ENCODE peak calls at places on chromosome 14, in nine cellular contexts. One of them, this sample, is unnamed.

GRCh38 chr14:84591827-84592540 is 938.0 kb upstream of the FLRT2 start:
- DNase-seq in heart left ventricle: no peak
- DNase-seq in transverse colon: no peak
- DNase-seq in prostate gland: no peak
- DNase-seq in ovary: no peak
- DNase-seq in A549: no peak
- DNase-seq in lower leg skin: no peak
- DNase-seq in sigmoid colon: no peak
- DNase-seq in GM12878: no peak
- DNase-seq in this sample: no peak

GRCh38 chr14:69010632-69011031 is 31.5 kb upstream of the ACTN1 start:
- DNase-seq in lower leg skin: no peak
- DNase-seq in prostate gland: no peak
- DNase-seq in sigmoid colon: no peak
- DNase-seq in transverse colon: peak; percentile 25
- DNase-seq in A549: peak; percentile 31
- DNase-seq in heart left ventricle: no peak
- DNase-seq in GM12878: no peak
- DNase-seq in ovary: no peak
- DNase-seq in this sample: no peak

GRCh38 chr14:81200041-81200440 is 20.7 kb downstream of the GTF2A1 start:
- DNase-seq in prostate gland: no peak
- DNase-seq in sigmoid colon: no peak
- DNase-seq in lower leg skin: no peak
- DNase-seq in heart left ventricle: no peak
- DNase-seq in ovary: no peak
- DNase-seq in transverse colon: no peak
- DNase-seq in A549: no peak
- DNase-seq in GM12878: no peak
- DNase-seq in this sample: no peak

GRCh38 chr14:68911594-68912227 is 67.4 kb downstream of the ACTN1 start:
- DNase-seq in heart left ventricle: peak; percentile 66
- DNase-seq in sigmoid colon: peak; percentile 91
- DNase-seq in GM12878: no peak
- DNase-seq in transverse colon: peak; percentile 78
- DNase-seq in prostate gland: peak; percentile 66
- DNase-seq in A549: peak; percentile 78
- DNase-seq in lower leg skin: peak; percentile 94
- DNase-seq in ovary: peak; percentile 77
- DNase-seq in this sample: peak; percentile 72

GRCh38 chr14:37709419-37710195 is 114.2 kb downstream of the TTC6 start:
- DNase-seq in ovary: no peak
- DNase-seq in GM12878: no peak
- DNase-seq in transverse colon: no peak
- DNase-seq in heart left ventricle: no peak
- DNase-seq in sigmoid colon: no peak
- DNase-seq in A549: peak; percentile 23
- DNase-seq in lower leg skin: no peak
- DNase-seq in prostate gland: no peak
- DNase-seq in this sample: peak; percentile 2

GRCh38 chr14:103808403-103809001 is 38.9 kb downstream of the PPP1R13B start:
- DNase-seq in prostate gland: peak; percentile 86
- DNase-seq in ovary: peak; percentile 84
- DNase-seq in heart left ventricle: peak; percentile 81
- DNase-seq in GM12878: no peak
- DNase-seq in A549: peak; percentile 70
- DNase-seq in sigmoid colon: peak; percentile 87
- DNase-seq in transverse colon: peak; percentile 78
- DNase-seq in lower leg skin: peak; percentile 93
- DNase-seq in this sample: peak; percentile 83

GRCh38 chr14:90136904-90137303 is 75.1 kb downstream of the KCNK13 start:
- DNase-seq in prostate gland: no peak
- DNase-seq in sigmoid colon: no peak
- DNase-seq in GM12878: no peak
- DNase-seq in ovary: no peak
- DNase-seq in lower leg skin: no peak
- DNase-seq in heart left ventricle: no peak
- DNase-seq in A549: no peak
- DNase-seq in transverse colon: no peak
- DNase-seq in this sample: no peak

GRCh38 chr14:43540948-43541347 is 966.1 kb downstream of the FSCB start:
- DNase-seq in heart left ventricle: no peak
- DNase-seq in prostate gland: no peak
- DNase-seq in lower leg skin: no peak
- DNase-seq in sigmoid colon: no peak
- DNase-seq in GM12878: no peak
- DNase-seq in A549: peak; percentile 54
- DNase-seq in transverse colon: no peak
- DNase-seq in ovary: no peak
- DNase-seq in this sample: peak; percentile 25

GRCh38 chr14:64467131-64467530 is 1.8 kb downstream of the AKAP5 start:
- DNase-seq in ovary: no peak
- DNase-seq in sigmoid colon: no peak
- DNase-seq in GM12878: no peak
- DNase-seq in prostate gland: no peak
- DNase-seq in heart left ventricle: no peak
- DNase-seq in transverse colon: no peak
- DNase-seq in lower leg skin: no peak
- DNase-seq in A549: no peak
- DNase-seq in this sample: peak; percentile 21

GRCh38 chr14:75539562-75540478 is 17.6 kb downstream of the BATF start:
- DNase-seq in A549: no peak
- DNase-seq in transverse colon: no peak
- DNase-seq in prostate gland: no peak
- DNase-seq in lower leg skin: no peak
- DNase-seq in GM12878: no peak
- DNase-seq in ovary: no peak
- DNase-seq in heart left ventricle: no peak
- DNase-seq in sigmoid colon: no peak
- DNase-seq in this sample: no peak

GRCh38 chr14:36944307-36945010 is 227.9 kb downstream of the SLC25A21 start:
- DNase-seq in transverse colon: no peak
- DNase-seq in lower leg skin: no peak
- DNase-seq in sigmoid colon: no peak
- DNase-seq in A549: peak; percentile 22
- DNase-seq in prostate gland: no peak
- DNase-seq in GM12878: no peak
- DNase-seq in ovary: no peak
- DNase-seq in heart left ventricle: no peak
- DNase-seq in this sample: no peak

GRCh38 chr14:59918824-59919581 is 941 bp upstream of the LRRC9 start:
- DNase-seq in GM12878: no peak
- DNase-seq in heart left ventricle: no peak
- DNase-seq in A549: peak; percentile 35
- DNase-seq in prostate gland: peak; percentile 17
- DNase-seq in transverse colon: peak; percentile 12
- DNase-seq in lower leg skin: no peak
- DNase-seq in ovary: no peak
- DNase-seq in sigmoid colon: no peak
- DNase-seq in this sample: peak; percentile 23

GRCh38 chr14:61573321-61573720 is 122.0 kb upstream of the HIF1A start:
- DNase-seq in heart left ventricle: no peak
- DNase-seq in ovary: no peak
- DNase-seq in GM12878: no peak
- DNase-seq in prostate gland: no peak
- DNase-seq in sigmoid colon: no peak
- DNase-seq in lower leg skin: no peak
- DNase-seq in transverse colon: no peak
- DNase-seq in A549: no peak
- DNase-seq in this sample: no peak

GRCh38 chr14:81400852-81401251 is 728 bp upstream of the STON2 start:
- DNase-seq in sigmoid colon: peak; percentile 88
- DNase-seq in lower leg skin: peak; percentile 96
- DNase-seq in ovary: no peak
- DNase-seq in heart left ventricle: peak; percentile 56
- DNase-seq in A549: peak; percentile 59
- DNase-seq in transverse colon: peak; percentile 72
- DNase-seq in GM12878: no peak
- DNase-seq in prostate gland: peak; percentile 85
- DNase-seq in this sample: peak; percentile 30

GRCh38 chr14:93201155-93201704 is 5.6 kb downstream of the GON7 start:
- DNase-seq in A549: no peak
- DNase-seq in lower leg skin: no peak
- DNase-seq in prostate gland: no peak
- DNase-seq in heart left ventricle: no peak
- DNase-seq in transverse colon: no peak
- DNase-seq in ovary: no peak
- DNase-seq in sigmoid colon: no peak
- DNase-seq in GM12878: no peak
- DNase-seq in this sample: no peak

GRCh38 chr14:93212432-93212831 is 5.4 kb downstream of the UBR7 start:
- DNase-seq in A549: no peak
- DNase-seq in GM12878: peak; percentile 64
- DNase-seq in heart left ventricle: no peak
- DNase-seq in ovary: no peak
- DNase-seq in prostate gland: no peak
- DNase-seq in transverse colon: no peak
- DNase-seq in lower leg skin: no peak
- DNase-seq in sigmoid colon: no peak
- DNase-seq in this sample: no peak

GRCh38 chr14:93207468-93208308 is 632 bp downstream of the UBR7 start:
- DNase-seq in lower leg skin: no peak
- DNase-seq in sigmoid colon: peak; percentile 80
- DNase-seq in A549: peak; percentile 72
- DNase-seq in ovary: no peak
- DNase-seq in heart left ventricle: peak; percentile 67
- DNase-seq in prostate gland: no peak
- DNase-seq in GM12878: no peak
- DNase-seq in transverse colon: no peak
- DNase-seq in this sample: peak; percentile 78

DNA sequence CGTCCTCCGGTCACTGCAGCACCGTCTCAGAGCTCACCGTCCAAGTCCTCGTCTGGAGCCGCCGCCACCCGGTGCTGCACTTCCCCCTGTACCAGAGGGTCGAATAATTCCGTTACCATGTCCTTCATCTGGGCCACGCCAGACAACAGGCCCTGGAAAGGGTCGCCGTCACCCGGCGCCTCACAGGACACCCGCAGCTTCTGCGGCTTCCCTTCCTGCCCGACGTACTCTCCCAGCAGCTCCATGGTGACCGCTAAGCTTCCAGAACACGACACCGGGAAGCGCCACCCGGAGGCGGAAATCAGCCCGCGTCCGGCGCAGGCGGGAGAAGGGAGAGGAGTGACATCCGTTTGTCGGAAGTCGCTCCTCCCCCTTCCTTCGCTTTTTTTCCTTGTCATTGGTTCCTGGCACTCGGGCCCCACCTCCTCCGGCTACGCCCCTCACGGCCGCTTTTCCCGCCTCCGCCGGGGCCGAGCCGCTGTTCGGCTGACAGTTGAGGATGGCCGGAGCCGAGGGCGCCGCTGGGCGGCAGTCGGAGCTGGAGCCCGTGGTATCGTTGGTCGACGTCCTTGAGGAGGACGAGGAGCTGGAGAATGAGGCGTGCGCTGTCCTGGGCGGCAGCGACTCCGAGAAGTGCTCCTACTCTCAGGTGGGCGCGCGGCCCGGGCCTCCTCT is at the start of the genes GON7 and UBR7:
- DNase-seq in sigmoid colon: peak; percentile 97
- DNase-seq in prostate gland: peak; percentile 96
- DNase-seq in transverse colon: peak; percentile 97
- DNase-seq in lower leg skin: peak; percentile 99
- DNase-seq in A549: peak; percentile 97
- DNase-seq in ovary: peak; percentile 93
- DNase-seq in GM12878: peak; percentile 86
- DNase-seq in heart left ventricle: peak; percentile 96
- DNase-seq in this sample: peak; percentile 97
- TF ChIP-seq POLR2A in sigmoid colon: peak; percentile 41
- TF ChIP-seq POLR2A in prostate gland: peak; percentile 56
- TF ChIP-seq POLR2A in transverse colon: peak; percentile 84
- TF ChIP-seq POLR2A in lower leg skin: no peak
- TF ChIP-seq POLR2A in A549: peak; percentile 80
- TF ChIP-seq POLR2A in ovary: peak; percentile 77
- TF ChIP-seq POLR2A in GM12878: peak; percentile 92
- TF ChIP-seq POLR2A in heart left ventricle: peak; percentile 73
- TF ChIP-seq POLR2A in this sample: peak; percentile 94

GRCh38 chr14:102683399-102684275 is 91.2 kb downstream of the RCOR1 start:
- DNase-seq in transverse colon: peak; percentile 51
- DNase-seq in lower leg skin: no peak
- DNase-seq in GM12878: no peak
- DNase-seq in heart left ventricle: no peak
- DNase-seq in sigmoid colon: no peak
- DNase-seq in ovary: no peak
- DNase-seq in A549: no peak
- DNase-seq in prostate gland: no peak
- DNase-seq in this sample: no peak
- TF ChIP-seq POLR2A in transverse colon: no peak
- TF ChIP-seq POLR2A in lower leg skin: no peak
- TF ChIP-seq POLR2A in GM12878: no peak
- TF ChIP-seq POLR2A in heart left ventricle: no peak
- TF ChIP-seq POLR2A in sigmoid colon: no peak
- TF ChIP-seq POLR2A in ovary: no peak
- TF ChIP-seq POLR2A in A549: no peak
- TF ChIP-seq POLR2A in prostate gland: no peak
- TF ChIP-seq POLR2A in this sample: no peak

GRCh38 chr14:76964695-76965094 is 63.8 kb downstream of the IRF2BPL start:
- DNase-seq in GM12878: no peak
- DNase-seq in transverse colon: no peak
- DNase-seq in ovary: no peak
- DNase-seq in prostate gland: no peak
- DNase-seq in sigmoid colon: no peak
- DNase-seq in heart left ventricle: no peak
- DNase-seq in A549: no peak
- DNase-seq in lower leg skin: no peak
- DNase-seq in this sample: no peak

GRCh38 chr14:76962303-76962660 is 66.2 kb downstream of the IRF2BPL start:
- DNase-seq in ovary: no peak
- DNase-seq in sigmoid colon: no peak
- DNase-seq in lower leg skin: no peak
- DNase-seq in A549: no peak
- DNase-seq in heart left ventricle: no peak
- DNase-seq in GM12878: no peak
- DNase-seq in transverse colon: no peak
- DNase-seq in prostate gland: no peak
- DNase-seq in this sample: no peak

GRCh38 chr14:76963366-76963765 is 65.1 kb downstream of the IRF2BPL start:
- DNase-seq in A549: no peak
- DNase-seq in prostate gland: peak; percentile 45
- DNase-seq in GM12878: no peak
- DNase-seq in transverse colon: no peak
- DNase-seq in ovary: no peak
- DNase-seq in lower leg skin: no peak
- DNase-seq in sigmoid colon: no peak
- DNase-seq in heart left ventricle: no peak
- DNase-seq in this sample: no peak

GRCh38 chr14:76958975-76959710 is 69.4 kb downstream of the IRF2BPL start:
- DNase-seq in ovary: no peak
- DNase-seq in prostate gland: peak; percentile 46
- DNase-seq in transverse colon: no peak
- DNase-seq in lower leg skin: no peak
- DNase-seq in A549: peak; percentile 87
- DNase-seq in GM12878: peak; percentile 79
- DNase-seq in heart left ventricle: peak; percentile 59
- DNase-seq in sigmoid colon: peak; percentile 91
- DNase-seq in this sample: peak; percentile 56

GRCh38 chr14:76961631-76962302 is 66.7 kb downstream of the IRF2BPL start:
- DNase-seq in GM12878: peak; percentile 100
- DNase-seq in heart left ventricle: peak; percentile 90
- DNase-seq in lower leg skin: peak; percentile 96
- DNase-seq in transverse colon: peak; percentile 89
- DNase-seq in prostate gland: peak; percentile 66
- DNase-seq in sigmoid colon: peak; percentile 94
- DNase-seq in A549: peak; percentile 93
- DNase-seq in ovary: peak; percentile 87
- DNase-seq in this sample: peak; percentile 83
- TF ChIP-seq POLR2A in GM12878: peak; percentile 42
- TF ChIP-seq POLR2A in heart left ventricle: no peak
- TF ChIP-seq POLR2A in lower leg skin: no peak
- TF ChIP-seq POLR2A in transverse colon: no peak
- TF ChIP-seq POLR2A in prostate gland: no peak
- TF ChIP-seq POLR2A in sigmoid colon: no peak
- TF ChIP-seq POLR2A in A549: no peak
- TF ChIP-seq POLR2A in ovary: no peak
- TF ChIP-seq POLR2A in this sample: peak; percentile 24

GRCh38 chr14:100333311-100333710 is 10.2 kb downstream of the SLC25A47 start:
- DNase-seq in ovary: no peak
- DNase-seq in sigmoid colon: no peak
- DNase-seq in transverse colon: no peak
- DNase-seq in lower leg skin: no peak
- DNase-seq in heart left ventricle: no peak
- DNase-seq in prostate gland: no peak
- DNase-seq in A549: no peak
- DNase-seq in GM12878: no peak
- DNase-seq in this sample: no peak
- TF ChIP-seq POLR2A in ovary: no peak
- TF ChIP-seq POLR2A in sigmoid colon: no peak
- TF ChIP-seq POLR2A in transverse colon: no peak
- TF ChIP-seq POLR2A in lower leg skin: no peak
- TF ChIP-seq POLR2A in heart left ventricle: no peak
- TF ChIP-seq POLR2A in prostate gland: no peak
- TF ChIP-seq POLR2A in A549: no peak
- TF ChIP-seq POLR2A in GM12878: no peak
- TF ChIP-seq POLR2A in this sample: no peak

This sample was measured in erythroblast.